ENCODE peak calls at places on chromosomes 6 and 20, in four cellular contexts. P is left ventricle myocardium inferior, F is heart right ventricle, V is GM23338. D is an unnamed sample. For H3K4me1 and H3K36me3, the result is how much of the 10 kb centered on the place peaks cover.

GRCh38 chr6:82370788-82371187 is 7.2 kb downstream of the TPBG start:
- DNase-seq in P (no peak), F (no peak), V (peak), D (no peak)

GRCh38 chr20:10902836-10903410 is 229.1 kb upstream of the JAG1 start:
- DNase-seq in P (no peak), F (no peak), V (no peak), D (no peak)

GRCh38 chr6:131948221-131948661 is 2.9 kb downstream of the CCN2 start:
- DNase-seq in P (no peak), F (no peak), V (no peak), D (no peak)

GRCh38 chr6:84667252-84668213 is 96.9 kb downstream of the TBX18 start:
- DNase-seq in P (no peak), F (no peak), V (no peak), D (no peak)

GRCh38 chr20:53691060-53691810 is 97.6 kb upstream of the ZNF217 start:
- DNase-seq in P (no peak), F (no peak), V (no peak), D (no peak)

GRCh38 chr6:113842165-113842564 is 15.0 kb upstream of the MARCKS start:
- DNase-seq in P (no peak), F (no peak), V (no peak), D (no peak)

GRCh38 chr20:55140631-55141030 is 665.2 kb downstream of the DOK5 start:
- DNase-seq in P (no peak), F (no peak), V (no peak), D (no peak)

GRCh38 chr6:97049254-97050004 is 124.9 kb downstream of the KLHL32 start:
- DNase-seq in P (no peak), F (no peak), V (no peak), D (no peak)

GRCh38 chr6:47595785-47596184 is 102.6 kb upstream of the ADGRF4 start:
- DNase-seq in P (no peak), F (no peak), V (no peak), D (no peak)

GRCh38 chr6:20403766-20404640 is 2.3 kb downstream of the E2F3 start:
- DNase-seq in P (no peak), F (no peak), V (peak), D (no peak)

GRCh38 chr20:24207803-24208300 is 219.3 kb upstream of the GGTLC1 start:
- DNase-seq in P (no peak), F (no peak), V (no peak), D (no peak)

GRCh38 chr20:44703183-44703925 is 11.8 kb upstream of the CCN5 start:
- DNase-seq in P (no peak), F (no peak), V (no peak), D (no peak)

GRCh38 chr6:75524322-75524972 is 30.8 kb upstream of the FILIP1 start:
- DNase-seq in P (no peak), F (no peak), V (peak), D (no peak)

GRCh38 chr20:3229158-3229557 is 9.8 kb downstream of the SLC4A11 start:
- DNase-seq in P (no peak), F (no peak), V (no peak), D (no peak)

GRCh38 chr6:156976144-156977088 is 199.2 kb downstream of the ARID1B start:
- DNase-seq in P (no peak), F (no peak), V (peak), D (no peak)

GRCh38 chr6:51350308-51350904 is 531.7 kb downstream of the TFAP2B start:
- DNase-seq in P (no peak), F (no peak), V (peak), D (no peak)

GRCh38 chr6:133426038-133426437 is 184.9 kb downstream of the EYA4 start:
- DNase-seq in P (no peak), F (no peak), V (no peak), D (no peak)

GRCh38 chr6:83042671-83043070 is 23.0 kb downstream of the UBE3D start:
- DNase-seq in P (no peak), F (no peak), V (no peak), D (no peak)

GRCh38 chr6:33413601-33414120 is 2.8 kb downstream of the PHF1 start:
- DNase-seq in P (no peak), F (no peak), V (no peak), D (no peak)

GRCh38 chr6:168232046-168232445 is 87.5 kb downstream of the DACT2 start:
- DNase-seq in P (no peak), F (no peak), V (no peak), D (no peak)

GRCh38 chr6:55980627-55981211 is 105.3 kb upstream of the BMP5 start:
- DNase-seq in P (no peak), F (no peak), V (peak), D (no peak)

GRCh38 chr20:25022680-25023079 is 30.1 kb upstream of the APMAP start:
- DNase-seq in P (peak), F (peak), V (no peak), D (peak)

GRCh38 chr6:1144842-1145755 is 166.8 kb upstream of the FOXQ1 start:
- DNase-seq in P (no peak), F (no peak), V (no peak), D (no peak)

GRCh38 chr20:32519367-32519730 is 65.8 kb downstream of the NOL4L start:
- DNase-seq in P (no peak), F (no peak), V (no peak), D (no peak)

GRCh38 chr20:32518593-32519366 is 66.4 kb downstream of the NOL4L start:
- DNase-seq in P (no peak), F (no peak), V (peak), D (no peak)

GRCh38 chr20:32516985-32517873 is 67.9 kb downstream of the NOL4L start:
- DNase-seq in P (no peak), F (no peak), V (peak), D (no peak)

GRCh38 chr20:32516583-32516982 is 68.5 kb downstream of the NOL4L start:
- DNase-seq in P (no peak), F (no peak), V (no peak), D (no peak)

DNA sequence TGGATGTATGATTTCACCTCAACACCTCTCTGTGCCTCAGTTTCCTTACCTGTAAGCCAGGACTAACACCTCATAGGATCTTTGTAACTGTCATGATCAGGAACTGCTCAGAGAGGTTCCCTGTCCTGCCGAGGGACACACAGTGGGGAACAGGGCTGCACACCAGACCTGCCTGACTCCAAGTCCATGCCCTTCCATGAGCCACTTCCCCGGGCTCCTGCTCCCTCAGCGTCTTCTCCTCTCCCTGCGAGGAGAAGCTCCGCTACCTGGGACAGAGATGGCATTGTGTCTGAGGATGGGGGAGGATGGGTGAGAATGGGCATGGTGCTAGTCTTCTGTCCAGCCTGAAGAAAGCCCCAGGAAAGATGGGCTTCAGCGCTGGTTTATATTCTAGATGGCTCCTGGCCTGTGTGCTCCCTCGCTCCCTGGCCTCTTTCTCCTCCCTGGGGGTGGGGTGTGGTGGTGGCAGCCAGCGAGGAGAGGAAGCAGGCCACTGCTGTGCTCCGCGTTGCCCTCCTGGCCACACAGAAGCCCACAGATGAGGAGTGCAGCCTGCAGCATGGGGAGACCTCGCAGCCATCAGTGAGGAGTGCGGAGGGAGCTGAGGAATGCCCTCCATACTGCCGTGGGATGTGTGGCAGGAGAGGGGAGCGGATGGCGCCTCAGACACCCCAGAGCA is 67.1 kb downstream of the NOL4L start:
- DNase-seq in P (no peak), F (no peak), V (no peak), D (no peak)
- H3K4me1 ChIP-seq in P (under half), F (under half), V (under half), D (under half)

DNA sequence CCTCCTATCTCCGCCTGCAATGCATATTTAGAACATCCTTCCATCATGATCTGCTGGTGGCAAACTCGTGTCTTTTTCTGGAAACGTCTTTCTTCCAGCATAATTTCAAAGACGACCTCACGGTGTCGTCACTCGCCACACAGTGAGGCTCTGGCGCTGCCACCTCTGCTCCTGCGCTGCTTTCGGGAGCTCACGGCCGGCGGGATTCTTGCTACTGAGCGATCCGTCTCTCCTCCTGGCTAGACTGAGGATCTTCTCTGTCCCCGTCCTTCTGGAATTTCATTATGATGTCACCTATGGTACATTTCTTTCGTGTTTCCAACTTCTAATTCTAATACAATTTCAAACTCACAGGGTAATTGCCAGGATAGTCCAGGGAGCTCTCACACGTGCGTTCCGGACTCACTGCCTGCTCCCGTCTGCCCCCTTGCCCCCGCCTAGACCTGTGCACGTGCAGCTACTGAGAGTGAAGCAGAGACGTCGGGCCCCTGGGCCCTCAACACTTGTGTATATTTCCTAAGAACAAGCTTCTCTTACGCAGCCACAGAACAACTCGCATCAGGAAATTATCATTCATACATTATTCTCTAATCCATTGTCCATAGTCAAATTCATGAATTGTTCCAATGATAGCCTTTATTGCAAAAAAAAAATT is 25.5 kb upstream of the HELZ2 start:
- DNase-seq in P (no peak), F (no peak), V (no peak), D (peak)
- H3K36me3 ChIP-seq in P (half or more), F (under half), V (under half), D (under half)

DNA sequence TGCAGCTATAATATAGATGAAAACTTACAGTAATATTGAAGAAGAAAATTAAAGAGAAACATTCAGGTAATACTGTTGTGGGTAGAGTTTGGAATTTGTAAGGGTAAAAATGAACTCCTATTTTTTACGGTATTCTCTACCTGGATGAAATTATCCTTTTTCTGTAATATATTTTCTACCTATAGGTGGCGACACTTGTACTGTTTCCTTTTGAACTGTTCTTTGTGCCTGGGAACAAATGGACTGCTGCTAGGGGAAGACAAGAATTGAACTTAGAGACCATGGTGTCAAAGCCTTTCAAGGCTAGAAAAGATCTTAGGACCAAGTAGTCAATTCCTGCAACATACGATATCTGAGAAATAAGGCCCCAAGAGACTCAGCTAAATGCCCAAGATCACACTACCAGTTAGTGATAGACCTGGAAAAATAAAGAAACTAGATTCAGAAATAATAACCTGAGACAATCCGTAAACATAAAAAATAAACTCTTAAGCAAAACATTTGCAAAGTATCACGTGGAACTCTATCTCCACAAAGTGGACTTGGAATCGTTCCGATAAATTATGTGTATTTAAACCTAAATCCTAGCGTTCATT is 383.8 kb downstream of the TFAP2A start:
- DNase-seq in P (no peak), F (no peak), V (peak), D (no peak)
- TF ChIP-seq CTCF in P (peak), F (peak), V (peak), D (no peak)

DNA sequence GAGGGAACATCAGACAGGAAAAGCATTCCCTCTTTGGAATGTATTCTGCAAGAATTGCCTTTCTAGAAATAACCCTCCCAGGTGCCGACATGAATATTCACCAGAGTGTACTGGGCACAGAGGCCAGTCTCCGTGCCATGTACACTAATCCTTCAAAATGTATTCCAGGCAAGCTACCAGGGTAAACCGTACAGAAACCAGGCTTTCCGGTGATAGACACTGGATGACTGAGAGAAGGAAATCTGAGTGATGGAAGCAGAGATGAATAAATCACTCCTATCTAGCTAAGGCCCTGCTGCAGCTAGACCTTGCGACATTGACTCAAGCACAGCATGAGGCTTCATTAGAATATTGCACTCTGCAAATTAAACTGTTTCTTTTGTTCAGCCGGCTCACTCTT is 370.0 kb downstream of the BTBD9 start:
- DNase-seq in P (no peak), F (no peak), V (peak), D (no peak)
- H3K4me1 ChIP-seq in P (under half), F (under half), V (under half), D (under half)

DNA sequence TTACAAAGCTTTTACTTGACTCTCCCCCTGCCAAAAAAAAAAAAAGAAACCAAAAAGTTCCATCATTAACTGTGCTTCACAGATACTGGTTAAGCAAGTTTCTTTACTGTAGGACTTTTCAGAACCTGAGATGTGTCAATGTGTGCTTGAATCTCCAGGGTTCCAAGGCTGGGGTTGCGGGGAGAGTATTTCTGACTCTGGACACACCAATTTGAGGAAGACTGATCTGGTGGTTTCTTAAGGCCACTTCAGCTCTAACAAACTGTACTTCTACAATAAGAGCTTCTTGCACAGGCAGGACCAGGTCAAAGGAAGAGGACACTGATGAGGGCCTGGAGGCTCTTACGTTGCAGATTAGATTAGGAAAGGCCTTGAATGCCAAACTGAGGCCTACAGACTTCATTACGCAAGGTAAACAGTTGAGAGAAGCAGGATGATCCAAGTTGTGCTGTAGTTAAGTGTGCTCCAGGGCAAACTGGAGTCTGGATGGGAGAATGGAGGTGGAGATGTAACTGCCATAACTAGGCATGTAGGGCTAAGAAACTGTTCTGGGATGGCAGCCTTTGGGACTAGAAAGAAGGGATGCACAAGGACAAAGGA is 24.4 kb downstream of the COMMD7 start:
- DNase-seq in P (no peak), F (no peak), V (no peak), D (no peak)
- H3K36me3 ChIP-seq in P (under half), F (under half), V (under half), D (under half)

DNA sequence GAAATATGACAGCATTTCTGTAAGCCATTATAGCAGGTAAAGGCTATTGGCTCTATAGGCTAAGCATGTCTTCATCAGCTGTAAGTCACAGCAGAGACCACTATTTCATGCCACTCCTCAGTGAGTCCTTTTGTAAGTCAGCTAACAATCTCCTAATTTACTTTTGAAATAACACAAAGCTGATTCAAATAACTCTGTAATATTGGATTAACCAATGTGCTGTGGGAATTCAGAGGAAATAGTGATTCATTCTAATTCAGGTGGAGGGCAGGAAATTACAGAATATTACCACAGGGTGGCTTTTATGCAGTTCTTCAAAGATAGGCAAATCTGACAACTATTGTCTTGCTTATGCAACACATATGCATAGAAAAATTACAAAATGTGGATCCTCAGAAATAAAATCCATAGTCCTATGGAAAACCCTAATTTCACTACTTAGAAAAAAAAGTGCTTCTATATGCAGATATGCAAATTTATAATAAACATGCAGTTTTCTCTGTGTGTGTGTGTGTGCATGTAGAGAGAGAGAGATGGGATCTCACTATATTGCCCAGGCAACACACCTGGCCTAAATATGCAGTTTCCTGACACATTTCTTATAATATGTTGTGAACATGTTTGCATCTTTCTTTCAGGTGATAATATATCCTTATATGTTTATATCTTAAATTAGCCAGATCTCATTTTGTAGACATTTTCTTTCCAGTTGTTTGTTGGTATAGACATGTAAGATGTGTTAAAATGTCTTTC is 4.8 kb upstream of the SMIM28 start:
- DNase-seq in P (no peak), F (no peak), V (no peak), D (no peak)
- TF ChIP-seq CTCF in P (no peak), F (no peak), V (no peak), D (no peak)

D was measured in mucosa of descending colon.